ENCODE peak calls at places on chromosomes 16 and 17, in seven cellular contexts. Z is HepG2, I is H1, E is HCT116, S is SK-N-SH, G is GM12878, X is K562. T is an unnamed sample.

GRCh38 chr16:75236736-75237397 is 14.6 kb downstream of the BCAR1 start:
- DNase-seq in Z (no peak), I (no peak), E (no peak), S (no peak), G (no peak), X (no peak), T (no peak)

GRCh38 chr17:78272181-78272913 is 40.9 kb downstream of the TMEM235 start:
- DNase-seq in Z (no peak), I (no peak), E (no peak), S (peak; percentile 15), G (no peak), X (peak; percentile 78), T (no peak)

GRCh38 chr16:19843371-19843770 is 41.3 kb downstream of the GPRC5B start:
- DNase-seq in Z (no peak), I (no peak), E (no peak), S (no peak), G (no peak), X (no peak), T (no peak)

GRCh38 chr17:39767147-39767546 is 29.4 kb downstream of the GRB7 start:
- DNase-seq in Z (no peak), I (no peak), E (no peak), S (no peak), G (no peak), X (no peak), T (no peak)

GRCh38 chr17:48625502-48626201 is 506 bp downstream of the HOXB9 start:
- DNase-seq in Z (no peak), I (no peak), E (no peak), S (no peak), G (no peak), X (peak; percentile 72), T (no peak)

GRCh38 chr17:46764709-46765401 is 53.6 kb downstream of the WNT3 start:
- DNase-seq in Z (no peak), I (no peak), E (no peak), S (peak; percentile 59), G (no peak), X (peak; percentile 46), T (no peak)

GRCh38 chr17:35041390-35041789 is 22.1 kb downstream of the RFFL start:
- DNase-seq in Z (no peak), I (no peak), E (no peak), S (no peak), G (no peak), X (no peak), T (no peak)

GRCh38 chr17:55159251-55159650 is 105.5 kb upstream of the HLF start:
- DNase-seq in Z (no peak), I (no peak), E (no peak), S (no peak), G (no peak), X (no peak), T (no peak)

GRCh38 chr17:18971801-18972200 is 19.8 kb downstream of the SLC5A10 start:
- DNase-seq in Z (no peak), I (no peak), E (no peak), S (no peak), G (no peak), X (no peak), T (no peak)

GRCh38 chr16:84514295-84514873 is 9.9 kb upstream of the MEAK7 start:
- DNase-seq in Z (no peak), I (no peak), E (no peak), S (no peak), G (no peak), X (no peak), T (no peak)

GRCh38 chr16:627458-628239 is 3.1 kb upstream of the WFIKKN1 start:
- DNase-seq in Z (no peak), I (no peak), E (no peak), S (no peak), G (no peak), X (peak; percentile 63), T (no peak)

GRCh38 chr16:4272114-4272954 is 489 bp downstream of the TFAP4 start:
- DNase-seq in Z (peak; percentile 35), I (no peak), E (no peak), S (peak; percentile 75), G (no peak), X (peak; percentile 66), T (no peak)

GRCh38 chr16:89863741-89864391 is 9.5 kb upstream of the TCF25 start:
- DNase-seq in Z (no peak), I (no peak), E (no peak), S (no peak), G (peak; percentile 69), X (no peak), T (no peak)

GRCh38 chr16:813204-813915 is 12.8 kb upstream of the GNG13 start:
- DNase-seq in Z (peak; percentile 12), I (no peak), E (no peak), S (peak; percentile 92), G (no peak), X (peak; percentile 88), T (no peak)

DNA sequence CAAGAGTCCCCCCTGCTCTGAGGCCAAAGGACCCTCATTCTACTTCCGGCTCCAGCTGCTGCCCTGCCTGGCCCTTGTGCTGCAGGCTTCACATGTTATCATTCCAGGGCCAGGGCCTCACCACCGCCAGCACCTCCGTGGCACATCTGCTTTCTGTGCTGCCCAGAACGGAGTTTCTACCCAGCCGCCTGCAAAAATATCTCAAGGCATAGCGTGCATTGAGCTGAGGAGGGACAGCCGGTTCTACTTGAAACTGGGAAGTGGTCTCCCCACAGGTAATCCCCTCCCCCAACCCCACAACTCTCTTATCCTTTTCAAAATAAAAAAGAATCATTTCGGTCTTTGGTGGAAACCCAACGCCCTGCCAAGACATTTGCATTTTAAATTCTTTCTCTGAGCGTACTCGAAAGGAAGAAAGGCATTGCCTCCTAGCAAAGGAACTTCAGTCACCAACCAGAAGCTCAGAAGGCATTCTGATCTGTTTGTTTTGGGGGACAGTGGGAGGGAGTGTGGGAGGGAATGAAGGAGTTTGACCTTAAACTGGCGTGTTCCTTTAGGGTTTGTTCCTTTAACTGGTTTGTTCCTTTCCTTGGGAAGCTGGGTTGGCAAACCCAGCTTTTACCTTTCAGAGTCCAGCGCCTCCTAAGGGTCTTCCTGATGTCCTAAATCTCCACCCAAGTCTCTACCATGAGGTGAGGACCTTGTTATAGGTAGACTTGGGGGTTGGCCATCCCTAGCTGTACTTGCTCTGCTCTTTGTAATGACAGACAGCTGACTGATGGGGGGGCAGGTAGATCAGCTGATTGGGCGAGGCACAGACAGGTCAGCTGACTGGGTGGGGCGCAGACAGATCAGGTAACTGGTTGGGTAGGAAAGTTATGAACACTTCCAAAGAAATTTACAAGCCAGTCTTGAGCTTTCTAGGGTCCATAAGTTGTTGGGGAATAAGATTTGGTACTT is 33.4 kb upstream of the PIK3R6 start:
- DNase-seq in Z (no peak), I (no peak), E (no peak), S (no peak), G (peak; percentile 84), X (peak; percentile 14), T (no peak)
- TF ChIP-seq POLR2AphosphoS5 in Z (no peak), I (no peak), E (no peak), S (no peak), G (peak; percentile 59), X (no peak), T (no peak)

DNA sequence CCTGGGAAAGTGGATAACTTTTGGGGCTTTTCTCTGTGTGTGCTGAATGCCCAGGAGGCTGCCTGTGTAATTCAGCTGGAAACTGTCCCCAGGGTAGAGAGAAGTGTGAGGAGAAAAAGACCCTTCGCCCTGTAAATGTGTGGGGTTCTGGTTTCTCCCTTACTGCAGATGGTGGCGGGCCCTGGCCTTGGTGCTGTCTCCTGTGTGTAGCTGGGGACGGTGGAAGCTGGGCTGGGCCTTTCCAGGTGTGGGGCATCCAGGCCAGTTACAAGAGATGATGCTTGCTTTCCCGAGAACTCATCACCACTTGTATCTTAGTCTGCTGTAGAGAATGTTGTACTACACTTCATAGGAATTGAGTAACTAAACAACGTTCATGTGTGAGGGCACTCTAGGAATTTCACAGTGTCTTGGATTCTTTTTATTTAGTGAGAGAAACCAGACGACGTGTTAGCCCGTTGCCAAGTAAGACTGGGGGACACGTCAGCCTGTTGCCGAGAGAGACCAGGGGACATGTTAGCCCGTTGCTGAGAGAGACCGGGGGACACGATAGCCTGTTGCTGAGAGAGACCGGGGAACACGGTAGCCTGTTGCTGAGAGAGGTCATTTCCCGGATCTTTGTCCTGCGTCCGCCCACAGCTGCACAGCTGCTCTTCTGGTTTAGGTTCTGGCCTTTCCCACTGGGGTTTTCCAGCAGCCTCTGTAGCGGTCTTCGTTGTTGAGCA is 43.1 kb downstream of the TBCD start:
- DNase-seq in Z (no peak), I (no peak), E (no peak), S (no peak), G (no peak), X (no peak), T (no peak)
- TF ChIP-seq SIN3A in Z (no peak), I (no peak), E (no peak), S (no peak), G (no peak), X (no peak), T (no peak)

GRCh38 chr17:49907279-49907678 is 59.4 kb upstream of the TAC4 start:
- DNase-seq in Z (no peak), I (no peak), E (no peak), S (no peak), G (no peak), X (no peak), T (no peak)
- TF ChIP-seq POLR2AphosphoS5 in Z (no peak), I (no peak), E (no peak), S (no peak), G (no peak), X (no peak), T (no peak)

GRCh38 chr16:25253322-25253721 is 4.3 kb downstream of the ZKSCAN2 start:
- DNase-seq in Z (no peak), I (no peak), E (no peak), S (no peak), G (no peak), X (no peak), T (no peak)
- TF ChIP-seq SIN3A in Z (no peak), I (no peak), E (no peak), S (no peak), G (no peak), X (no peak), T (no peak)

GRCh38 chr17:64326420-64327054 is 63.5 kb upstream of the TEX2 start:
- DNase-seq in Z (peak; percentile 63), I (no peak), E (no peak), S (no peak), G (no peak), X (no peak), T (no peak)
- TF ChIP-seq POLR2AphosphoS5 in Z (no peak), I (no peak), E (no peak), S (no peak), G (no peak), X (no peak), T (no peak)

T was measured in Panc1.